ENCODE peak calls at places on chromosomes 7 and 10, in six cellular contexts. I is breast epithelium, W is mammary epithelial cell, N is GM23338, Q is uterus, P is tibial artery. H is an unnamed sample.

GRCh38 chr10:78811174-78811573 is 257.6 kb upstream of the ZMIZ1 start:
- DNase-seq in I (no peak), W (peak), N (no peak), Q (no peak), P (no peak), H (no peak)

GRCh38 chr7:122290476-122290875 is 14.1 kb downstream of the FEZF1 start:
- DNase-seq in I (no peak), W (no peak), N (no peak), Q (no peak), P (no peak), H (no peak)

GRCh38 chr10:7572435-7572834 is 94.3 kb downstream of the ITIH5 start:
- DNase-seq in I (no peak), W (no peak), N (no peak), Q (no peak), P (no peak), H (no peak)

GRCh38 chr7:112215787-112216186 is 9.3 kb downstream of the ZNF277 start:
- DNase-seq in I (no peak), W (no peak), N (no peak), Q (no peak), P (no peak), H (no peak)

GRCh38 chr7:87627634-87627994 is 584 bp upstream of the RUNDC3B start:
- DNase-seq in I (no peak), W (no peak), N (peak), Q (peak), P (no peak), H (no peak)

GRCh38 chr10:131126321-131127121 is 185.0 kb downstream of the TCERG1L start:
- DNase-seq in I (peak), W (peak), N (no peak), Q (no peak), P (no peak), H (no peak)

GRCh38 chr10:124005091-124005490 is 88.3 kb downstream of the CHST15 start:
- DNase-seq in I (no peak), W (no peak), N (no peak), Q (no peak), P (no peak), H (no peak)

GRCh38 chr7:40223451-40224112 is 88.8 kb downstream of the SUGCT start:
- DNase-seq in I (no peak), W (no peak), N (no peak), Q (no peak), P (no peak), H (no peak)

GRCh38 chr7:129616530-129616929 is 5.0 kb downstream of the NRF1 start:
- DNase-seq in I (no peak), W (no peak), N (no peak), Q (no peak), P (no peak), H (no peak)

GRCh38 chr7:13467111-13467547 is 522.3 kb downstream of the ETV1 start:
- DNase-seq in I (no peak), W (no peak), N (no peak), Q (no peak), P (no peak), H (no peak)

GRCh38 chr7:155509725-155510551 is 36.4 kb downstream of the CNPY1 start:
- DNase-seq in I (no peak), W (no peak), N (peak), Q (no peak), P (no peak), H (no peak)

GRCh38 chr7:52863667-52864066 is 171.8 kb upstream of the POM121L12 start:
- DNase-seq in I (no peak), W (no peak), N (no peak), Q (no peak), P (no peak), H (no peak)

GRCh38 chr10:92240289-92241157 is 50.4 kb downstream of the CPEB3 start:
- DNase-seq in I (peak), W (peak), N (peak), Q (peak), P (peak), H (peak)

GRCh38 chr10:24503627-24504320 is 219.9 kb downstream of the ARHGAP21 start:
- DNase-seq in I (no peak), W (peak), N (peak), Q (no peak), P (no peak), H (no peak)

GRCh38 chr7:151313857-151314256 is 27.8 kb upstream of the NUB1 start:
- DNase-seq in I (peak), W (peak), N (no peak), Q (no peak), P (peak), H (peak)

GRCh38 chr10:84469470-84469869 is 141.1 kb downstream of the CCSER2 start:
- DNase-seq in I (no peak), W (no peak), N (no peak), Q (no peak), P (no peak), H (no peak)

GRCh38 chr10:117137031-117137910 is 799 bp downstream of the VAX1 start:
- DNase-seq in I (no peak), W (peak), N (peak), Q (no peak), P (peak), H (no peak)

GRCh38 chr10:131891196-131891928 is 9.4 kb upstream of the PPP2R2D start:
- DNase-seq in I (no peak), W (peak), N (peak), Q (no peak), P (no peak), H (no peak)

GRCh38 chr7:43799605-43800004 is 41.1 kb downstream of the BLVRA start:
- DNase-seq in I (no peak), W (peak), N (no peak), Q (no peak), P (no peak), H (no peak)

GRCh38 chr10:106083572-106083971 is 1080.9 kb downstream of the SORCS1 start:
- DNase-seq in I (no peak), W (no peak), N (no peak), Q (no peak), P (no peak), H (no peak)

GRCh38 chr7:91661727-91662126 is 218.8 kb downstream of the MTERF1 start:
- DNase-seq in I (no peak), W (no peak), N (no peak), Q (no peak), P (no peak), H (no peak)

GRCh38 chr7:132100483-132100882 is 475.8 kb downstream of the PLXNA4 start:
- DNase-seq in I (no peak), W (no peak), N (no peak), Q (no peak), P (no peak), H (no peak)

GRCh38 chr7:26013551-26014083 is 138.4 kb upstream of the NFE2L3 start:
- DNase-seq in I (no peak), W (no peak), N (no peak), Q (no peak), P (no peak), H (no peak)

GRCh38 chr10:51895209-51895608 is 195.8 kb upstream of the CSTF2T start:
- DNase-seq in I (peak), W (peak), N (no peak), Q (peak), P (peak), H (peak)

GRCh38 chr7:4841007-4841784 is 20.6 kb downstream of the PAPOLB start:
- DNase-seq in I (no peak), W (no peak), N (no peak), Q (no peak), P (no peak), H (no peak)

GRCh38 chr7:149867762-149868637 is 5.8 kb upstream of the ATP6V0E2 start:
- DNase-seq in I (no peak), W (no peak), N (no peak), Q (no peak), P (no peak), H (no peak)

DNA sequence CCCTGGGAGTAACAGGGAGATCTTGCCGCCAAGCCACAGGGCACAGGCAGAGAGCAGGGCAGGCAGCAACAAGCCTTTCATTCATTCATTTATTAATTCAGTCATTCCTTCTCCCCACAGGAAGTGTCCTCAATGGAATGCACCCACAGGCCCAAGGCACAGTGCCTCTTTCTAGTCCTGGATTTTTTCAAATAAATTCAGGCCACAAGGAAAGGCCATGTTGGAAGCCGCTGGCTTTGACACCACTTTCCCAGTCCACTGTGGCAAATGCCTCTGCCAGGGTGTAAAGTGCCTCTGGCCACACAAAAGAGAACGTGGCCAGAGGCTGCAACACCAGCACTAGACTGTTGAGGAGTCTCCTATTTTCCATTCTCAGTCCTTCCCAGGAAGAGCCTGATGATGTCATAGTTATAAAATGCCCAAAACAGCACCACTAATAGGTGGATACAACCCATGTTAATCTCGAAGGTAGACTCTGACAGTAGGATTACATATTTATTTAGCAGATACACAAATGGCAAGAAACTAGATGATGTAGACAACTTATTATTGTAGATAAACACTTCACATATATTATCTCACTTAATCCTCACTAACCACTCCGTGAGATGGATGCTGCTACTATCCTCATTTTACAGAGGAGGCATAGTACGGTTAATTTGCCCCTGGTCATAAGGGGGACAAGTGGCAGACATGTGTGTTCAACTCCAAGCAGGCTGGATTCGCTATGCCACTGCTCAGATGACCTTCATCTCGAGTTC is 5.5 kb downstream of the JAZF1 start:
- DNase-seq in I (no peak), W (no peak), N (no peak), Q (no peak), P (no peak), H (no peak)
- H3K27ac ChIP-seq in I (peak), W (peak), N (no peak), Q (peak), P (peak), H (peak)

DNA sequence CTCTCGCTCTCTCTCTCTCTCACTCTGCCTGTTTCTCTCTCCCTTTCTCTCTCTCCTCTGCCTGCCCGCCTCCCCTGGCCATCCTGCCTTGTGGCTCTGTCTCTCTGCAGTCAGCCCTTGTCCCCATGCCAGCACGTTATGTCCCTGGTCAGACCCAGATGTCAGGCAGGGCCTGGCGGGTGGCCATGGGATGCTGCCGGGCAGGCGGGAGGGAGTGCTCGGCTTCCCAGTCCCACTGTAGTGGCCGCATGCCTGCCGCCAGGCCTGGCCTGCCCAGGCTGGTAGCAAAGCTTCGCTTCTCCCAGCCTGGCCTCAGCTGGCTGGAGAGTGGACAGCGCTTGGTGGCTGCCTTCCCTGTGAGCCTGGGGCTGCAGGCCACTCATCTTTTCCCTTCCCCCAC is 121.5 kb upstream of the ZNF716 start:
- DNase-seq in I (no peak), W (no peak), N (no peak), Q (no peak), P (no peak), H (no peak)
- H3K4me3 ChIP-seq in I (no peak), W (no peak), N (no peak), Q (no peak), P (no peak), H (no peak)

GRCh38 chr7:66423729-66424128 is 205.0 kb upstream of the KCTD7 start:
- DNase-seq in I (no peak), W (no peak), N (peak), Q (no peak), P (no peak), H (no peak)
- TF ChIP-seq CTCF in I (no peak), W (no peak), N (peak), Q (no peak), P (no peak), H (no peak)

DNA sequence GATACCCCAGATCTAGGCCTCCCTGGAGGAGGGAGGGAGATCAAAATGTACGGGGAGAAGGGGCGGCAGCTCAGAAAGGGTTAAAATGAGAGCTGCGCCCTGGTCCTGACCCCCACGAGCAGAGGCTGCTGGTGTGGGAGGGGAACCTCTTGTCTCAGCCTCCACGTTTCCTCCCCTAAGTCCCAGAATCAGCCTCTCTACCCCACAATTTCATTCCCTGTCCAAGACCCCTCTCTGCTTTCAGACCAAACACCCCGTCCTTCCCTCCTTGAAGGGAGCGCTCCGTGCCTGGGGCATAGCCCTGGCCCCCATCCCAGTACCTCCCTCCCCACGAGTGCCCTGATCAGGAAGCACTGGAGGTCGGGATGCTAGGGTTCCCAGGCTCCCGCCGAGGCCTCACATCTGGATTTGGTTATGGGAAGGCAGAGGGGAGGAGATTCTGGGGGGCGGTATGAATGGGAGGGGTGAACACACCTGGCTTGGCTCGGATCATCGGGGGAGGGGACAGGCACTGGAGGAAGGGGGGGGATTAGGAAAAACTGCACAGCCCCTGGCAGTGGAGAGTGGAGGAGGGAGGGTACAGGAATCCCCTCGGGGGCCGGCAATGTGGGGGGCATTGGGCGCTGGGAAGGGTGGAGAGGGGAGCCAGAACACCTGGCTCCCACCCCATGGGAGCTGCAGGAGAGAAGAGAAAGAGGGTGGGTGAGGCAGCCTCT is 2.7 kb downstream of the EPHB4 start:
- DNase-seq in I (no peak), W (no peak), N (peak), Q (no peak), P (no peak), H (no peak)
- H3K27ac ChIP-seq in I (peak), W (no peak), N (peak), Q (peak), P (no peak), H (no peak)